ENCODE peak calls at places on chromosome 18, in five cellular contexts. F, V, K, Y and R are unnamed samples.
A peak's percentile ranks its signal among the peaks of the same experiment; 100 is the strongest.

GRCh38 chr18:50282521-50283335 is 1.4 kb upstream of the MBD1 start:
- DNase-seq in F (no peak), V (no peak), K (no peak), Y (no peak), R (no peak)

GRCh38 chr18:74862094-74862493 is 264.4 kb downstream of the ZNF407 start:
- DNase-seq in F (no peak), V (no peak), K (no peak), Y (no peak), R (no peak)

GRCh38 chr18:42412896-42413295 is 457.9 kb downstream of the PIK3C3 start:
- DNase-seq in F (no peak), V (peak; percentile 60), K (no peak), Y (no peak), R (no peak)

GRCh38 chr18:70464343-70465114 is 175.7 kb downstream of the SOCS6 start:
- DNase-seq in F (peak; percentile 80), V (peak; percentile 74), K (peak; percentile 64), Y (peak; percentile 73), R (peak; percentile 8)

GRCh38 chr18:6929370-6930102 is 188.1 kb downstream of the LAMA1 start:
- DNase-seq in F (no peak), V (no peak), K (peak; percentile 32), Y (no peak), R (no peak)

GRCh38 chr18:48020337-48021250 is 90.1 kb upstream of the SMAD2 start:
- DNase-seq in F (no peak), V (no peak), K (no peak), Y (no peak), R (no peak)

GRCh38 chr18:76503595-76503994 is 8.6 kb upstream of the ZNF516 start:
- DNase-seq in F (no peak), V (no peak), K (no peak), Y (no peak), R (no peak)

GRCh38 chr18:3140342-3140741 is 79.4 kb downstream of the MYOM1 start:
- DNase-seq in F (no peak), V (no peak), K (no peak), Y (no peak), R (no peak)

GRCh38 chr18:73045037-73045436 is 177.2 kb upstream of the NETO1 start:
- DNase-seq in F (no peak), V (no peak), K (no peak), Y (no peak), R (no peak)